ENCODE peak calls at places on chromosomes 11 and 22, in eight cellular contexts. A is fibroblast of lung; X is body of pancreas; U is heart left ventricle; K is CD8-positive, alpha-beta memory T cell; D is heart right ventricle; V is A549; J is A673. L is an unnamed sample.

GRCh38 chr11:9380773-9381172 is 3.7 kb upstream of the IPO7 start:
- DNase-seq in A (no peak), D (peak), J (no peak), K (no peak), X (no peak), U (peak), V (no peak), L (no peak)

GRCh38 chr11:126870021-126870420 is 130.5 kb downstream of the KIRREL3 start:
- DNase-seq in A (no peak), V (no peak), K (no peak), D (no peak), J (no peak), U (no peak), X (no peak), L (no peak)

GRCh38 chr22:26851125-26851524 is 193.7 kb downstream of the MIAT start:
- DNase-seq in X (no peak), D (no peak), U (no peak), V (no peak), J (no peak), K (no peak), A (no peak), L (no peak)

GRCh38 chr11:19025799-19026406 is 34.6 kb downstream of the MRGPRX2 start:
- DNase-seq in V (no peak), X (no peak), D (peak), J (no peak), K (no peak), U (peak), A (no peak), L (no peak)

GRCh38 chr22:49968313-49968830 is 7.8 kb downstream of the PIM3 start:
- DNase-seq in U (no peak), A (no peak), X (peak), J (no peak), D (no peak), K (no peak), V (no peak), L (peak)

GRCh38 chr11:2287102-2287501 is 14.6 kb downstream of the C11orf21 start:
- DNase-seq in V (no peak), K (no peak), D (peak), J (no peak), U (no peak), X (peak), A (no peak), L (no peak)

GRCh38 chr22:46390652-46391301 is 55.3 kb downstream of the TRMU start:
- DNase-seq in J (peak), V (no peak), A (peak), X (peak), D (peak), K (no peak), U (peak), L (peak)

GRCh38 chr11:27241316-27242122 is 121.5 kb downstream of the CCDC34 start:
- DNase-seq in X (no peak), U (no peak), D (no peak), K (no peak), J (peak), V (no peak), A (peak), L (no peak)

GRCh38 chr22:20256562-20257473 is 11.3 kb downstream of the RTN4R start:
- DNase-seq in V (no peak), K (no peak), U (no peak), A (no peak), J (no peak), D (no peak), X (no peak), L (no peak)

GRCh38 chr11:72208281-72208680 is 8.3 kb upstream of the FOLR2 start:
- DNase-seq in A (no peak), J (no peak), V (no peak), K (no peak), U (no peak), D (no peak), X (no peak), L (no peak)

GRCh38 chr11:19603771-19604170 is 108.9 kb upstream of the NAV2 start:
- DNase-seq in K (no peak), V (no peak), X (no peak), J (no peak), U (no peak), D (no peak), A (no peak), L (no peak)

GRCh38 chr11:4048340-4048739 is 46.3 kb upstream of the RRM1 start:
- DNase-seq in A (peak), X (no peak), K (no peak), V (no peak), J (no peak), D (no peak), U (no peak), L (no peak)

GRCh38 chr22:29994941-29995340 is 85.3 kb upstream of the HORMAD2 start:
- DNase-seq in K (no peak), D (no peak), J (no peak), V (no peak), U (no peak), X (no peak), A (peak), L (no peak)

GRCh38 chr11:9574806-9575530 is 1.5 kb downstream of the WEE1 start:
- DNase-seq in U (peak), J (peak), V (peak), A (peak), D (peak), X (peak), K (no peak), L (no peak)

GRCh38 chr22:38657248-38657909 is 941 bp downstream of the CBY1 start:
- DNase-seq in X (peak), U (no peak), V (peak), J (no peak), K (peak), D (no peak), A (peak), L (no peak)

GRCh38 chr11:130634981-130635473 is 186.6 kb downstream of the ADAMTS15 start:
- DNase-seq in J (no peak), X (no peak), D (no peak), A (peak), K (no peak), V (no peak), U (no peak), L (no peak)

GRCh38 chr11:95219599-95219998 is 11.4 kb downstream of the SESN3 start:
- DNase-seq in U (no peak), K (no peak), D (no peak), V (no peak), J (no peak), A (no peak), X (no peak), L (no peak)

GRCh38 chr22:38262051-38262795 is 10.6 kb downstream of the TMEM184B start:
- DNase-seq in U (peak), V (no peak), J (no peak), A (no peak), X (peak), D (no peak), K (peak), L (peak)

GRCh38 chr11:6568191-6568918 is 35.1 kb downstream of the RRP8 start:
- DNase-seq in D (peak), A (peak), X (peak), U (peak), V (no peak), K (no peak), J (peak), L (peak)

GRCh38 chr11:12377106-12377823 is at the start of gene PARVA:
- DNase-seq in U (peak), K (no peak), V (peak), J (peak), A (peak), X (peak), D (peak), L (no peak)

GRCh38 chr11:8203980-8204379 is 35.2 kb upstream of the RIC3 start:
- DNase-seq in A (no peak), V (no peak), J (no peak), U (no peak), D (no peak), X (no peak), K (no peak), L (no peak)

GRCh38 chr11:76802151-76802550 is 19.0 kb downstream of the TSKU start:
- DNase-seq in U (no peak), D (no peak), X (no peak), V (no peak), K (no peak), J (no peak), A (no peak), L (no peak)

GRCh38 chr11:102446606-102447005 is 6.0 kb downstream of the TMEM123 start:
- DNase-seq in X (no peak), D (no peak), U (no peak), K (no peak), J (no peak), V (peak), A (peak), L (no peak)

GRCh38 chr11:20488352-20488751 is 100.8 kb downstream of the PRMT3 start:
- DNase-seq in V (no peak), D (no peak), X (no peak), J (peak), K (no peak), U (no peak), A (no peak), L (no peak)

GRCh38 chr22:46522743-46523300 is 14.6 kb downstream of the CELSR1 start:
- DNase-seq in V (no peak), D (no peak), U (no peak), A (no peak), X (no peak), K (no peak), J (no peak), L (no peak)

GRCh38 chr22:47943729-47944700 is 1181.6 kb downstream of the TBC1D22A start:
- DNase-seq in A (no peak), K (no peak), J (no peak), D (no peak), X (no peak), U (no peak), V (no peak), L (no peak)

GRCh38 chr11:17415523-17416104 is 27.2 kb upstream of the KCNJ11 start:
- DNase-seq in X (no peak), V (no peak), U (no peak), J (no peak), D (peak), K (no peak), A (no peak), L (no peak)

GRCh38 chr22:48248901-48249455 is 1486.5 kb downstream of the TBC1D22A start:
- DNase-seq in K (no peak), U (no peak), V (no peak), X (no peak), A (no peak), D (no peak), J (peak), L (no peak)

GRCh38 chr11:119236891-119237290 is 30.8 kb downstream of the CBL start:
- DNase-seq in X (no peak), J (no peak), U (no peak), A (peak), K (no peak), V (no peak), D (no peak), L (no peak)

GRCh38 chr11:130314749-130315285 is at the start of gene ZBTB44:
- DNase-seq in A (peak), V (peak), U (peak), X (peak), K (peak), J (peak), D (peak), L (peak)

GRCh38 chr11:83000381-83000780 is 71.3 kb downstream of the RAB30 start:
- DNase-seq in D (no peak), J (no peak), U (no peak), A (no peak), K (no peak), V (no peak), X (no peak), L (no peak)

GRCh38 chr11:120884290-120885020 is 139.4 kb upstream of the TBCEL start:
- DNase-seq in D (no peak), X (no peak), K (no peak), A (no peak), V (no peak), J (no peak), U (peak), L (no peak)

GRCh38 chr11:119368121-119369034 is 13.1 kb downstream of the USP2 start:
- DNase-seq in D (peak), V (no peak), A (peak), X (peak), J (peak), K (no peak), U (peak), L (no peak)

GRCh38 chr11:126034026-126034822 is 28.4 kb downstream of the CDON start:
- DNase-seq in J (peak), U (no peak), X (no peak), A (no peak), V (no peak), D (peak), K (no peak), L (no peak)

GRCh38 chr22:20413217-20414058 is 19.5 kb downstream of the ZNF74 start:
- DNase-seq in D (no peak), J (no peak), X (no peak), K (no peak), U (no peak), V (no peak), A (no peak), L (no peak)

GRCh38 chr22:27718186-27719032 is 83.1 kb downstream of the MN1 start:
- DNase-seq in K (no peak), J (peak), A (peak), V (peak), D (peak), X (peak), U (peak), L (no peak)

GRCh38 chr22:30743257-30744020 is 48.8 kb downstream of the OSBP2 start:
- DNase-seq in V (no peak), J (no peak), U (no peak), X (no peak), K (no peak), D (no peak), A (no peak), L (no peak)

GRCh38 chr11:116835042-116835772 is 2.2 kb downstream of the APOA1 start:
- DNase-seq in U (no peak), X (no peak), D (no peak), A (no peak), J (no peak), K (no peak), V (no peak), L (no peak)
- H3K4me3 ChIP-seq in U (peak), X (no peak), D (peak), A (peak), J (peak), K (peak), V (peak), L (peak)

DNA sequence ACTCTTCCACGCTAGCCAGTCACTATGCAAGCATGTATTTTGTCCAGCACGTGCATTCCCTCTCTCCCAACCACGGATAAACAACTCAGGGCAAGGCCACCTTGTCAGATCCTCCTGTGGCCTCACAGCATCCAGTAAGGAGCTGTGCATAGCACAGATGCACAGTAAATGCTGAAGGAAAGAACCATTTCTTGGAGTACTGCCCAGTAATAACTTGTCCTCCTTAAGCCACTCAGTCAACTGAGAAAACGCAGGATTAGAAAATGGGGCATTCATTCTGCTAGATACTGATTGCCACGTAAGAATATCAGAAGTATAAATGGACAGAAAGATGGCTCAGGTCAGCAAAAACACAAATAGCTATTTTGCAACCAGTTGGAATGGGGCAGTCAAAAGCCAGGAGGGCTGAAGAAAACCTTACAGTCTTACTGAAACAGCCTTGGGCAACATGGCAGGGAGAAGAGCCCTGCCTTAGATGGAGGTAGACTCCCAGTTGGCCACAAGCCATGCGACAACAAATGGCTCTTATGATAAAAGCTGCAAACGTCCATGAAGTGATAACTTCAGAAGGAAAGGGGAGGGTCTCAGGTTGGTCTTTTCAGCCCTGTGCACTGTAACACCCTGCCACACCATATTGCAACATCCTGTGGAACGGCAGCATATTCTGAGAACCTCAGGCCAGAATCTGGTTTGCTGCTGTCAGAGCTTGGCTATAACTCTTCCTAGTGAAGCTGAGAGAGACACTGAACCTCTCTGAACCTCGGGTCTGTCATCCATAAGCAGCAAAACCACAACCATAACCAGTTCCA is 23.0 kb downstream of the PC start:
- DNase-seq in A (peak), K (no peak), U (no peak), D (no peak), J (no peak), X (no peak), V (no peak), L (no peak)
- H3K27ac ChIP-seq in A (no peak), K (no peak), U (no peak), D (no peak), J (no peak), X (no peak), V (peak), L (no peak)

DNA sequence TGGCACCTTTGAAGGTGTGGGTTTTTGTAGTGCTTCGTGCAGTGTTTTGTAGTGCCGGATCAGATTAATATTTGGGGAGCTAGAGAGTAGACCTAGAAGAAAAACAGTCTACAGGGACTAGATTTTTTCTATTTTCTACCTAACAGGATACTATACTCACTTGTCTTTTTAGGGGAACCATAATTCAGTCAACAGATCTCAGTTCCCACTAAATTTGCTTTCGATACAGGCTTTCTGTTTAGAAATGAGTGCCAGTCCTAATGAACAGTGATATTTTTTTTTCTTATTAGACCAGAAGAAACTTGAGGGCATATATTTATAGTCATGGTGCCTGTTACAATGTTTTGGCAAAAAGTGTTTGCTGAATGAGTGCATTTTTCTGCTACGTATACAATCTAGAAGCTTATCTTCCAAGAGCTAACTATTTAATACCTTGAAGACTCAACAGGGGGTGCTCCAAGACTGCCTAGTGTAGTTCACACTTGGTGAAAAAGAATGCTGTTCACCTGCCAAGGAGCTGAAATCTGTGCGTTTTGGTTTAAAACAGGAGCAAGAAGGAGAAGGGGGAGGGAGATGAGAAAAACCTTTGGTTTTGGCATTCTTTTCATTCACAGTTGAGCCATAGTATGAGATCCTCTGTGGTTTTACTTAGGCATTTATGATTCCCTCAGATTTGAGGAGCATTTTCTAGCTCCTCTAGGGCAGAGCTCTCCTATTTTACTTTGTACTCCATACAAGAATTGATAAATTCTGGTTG is 44.9 kb upstream of the VSTM5 start:
- DNase-seq in K (no peak), A (peak), D (peak), U (no peak), X (peak), J (peak), V (no peak), L (no peak)
- H3K4me3 ChIP-seq in K (no peak), A (no peak), D (no peak), U (no peak), X (no peak), J (no peak), V (no peak), L (no peak)

GRCh38 chr11:67482736-67483497 is at the start of gene AIP:
- DNase-seq in U (peak), D (peak), J (peak), X (peak), A (peak), V (peak), K (peak), L (peak)
- H3K27ac ChIP-seq in U (peak), D (peak), J (peak), X (peak), A (peak), V (peak), K (peak), L (peak)

DNA sequence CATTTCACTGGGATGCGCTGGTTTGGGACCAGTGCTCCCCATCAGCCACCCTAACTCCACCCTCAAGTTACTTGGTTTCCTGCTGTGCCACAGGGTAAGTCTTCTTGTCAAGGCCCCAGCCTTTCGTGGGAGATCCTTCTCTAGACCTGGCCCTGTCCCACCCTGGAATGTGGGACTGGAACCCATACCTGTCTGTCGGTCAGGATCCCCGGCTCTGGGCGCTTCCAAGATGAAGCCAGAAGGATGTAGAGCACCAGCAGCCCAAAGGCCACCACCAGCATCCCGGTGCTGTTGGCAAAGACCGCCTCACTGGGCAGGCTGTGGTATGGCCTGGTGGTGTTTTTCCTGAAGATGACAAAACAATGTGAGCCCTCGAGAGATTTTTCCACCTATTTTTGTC is 10.9 kb downstream of the CYB561A3 start:
- DNase-seq in K (no peak), V (no peak), D (no peak), A (no peak), J (no peak), U (no peak), X (no peak), L (no peak)
- H3K4me3 ChIP-seq in K (no peak), V (no peak), D (no peak), A (no peak), J (no peak), U (no peak), X (no peak), L (no peak)

GRCh38 chr22:31872209-31872608 is 72.1 kb upstream of the YWHAH start:
- DNase-seq in U (no peak), K (no peak), A (no peak), X (no peak), V (no peak), J (no peak), D (no peak), L (no peak)

GRCh38 chr22:31874821-31875220 is 69.5 kb upstream of the YWHAH start:
- DNase-seq in X (no peak), U (no peak), J (no peak), K (no peak), A (no peak), D (no peak), V (no peak), L (no peak)

GRCh38 chr22:31870890-31871289 is 73.4 kb upstream of the YWHAH start:
- DNase-seq in U (no peak), X (no peak), J (no peak), A (peak), D (no peak), K (no peak), V (peak), L (no peak)

GRCh38 chr22:31867386-31868153 is 76.8 kb upstream of the YWHAH start:
- DNase-seq in D (no peak), V (no peak), U (no peak), A (no peak), J (no peak), K (no peak), X (no peak), L (no peak)

GRCh38 chr22:31871475-31871874 is 72.9 kb upstream of the YWHAH start:
- DNase-seq in A (no peak), X (no peak), U (no peak), J (no peak), K (no peak), V (no peak), D (no peak), L (no peak)
- H3K27ac ChIP-seq in A (no peak), X (no peak), U (no peak), J (no peak), K (no peak), V (no peak), D (no peak), L (peak)

DNA sequence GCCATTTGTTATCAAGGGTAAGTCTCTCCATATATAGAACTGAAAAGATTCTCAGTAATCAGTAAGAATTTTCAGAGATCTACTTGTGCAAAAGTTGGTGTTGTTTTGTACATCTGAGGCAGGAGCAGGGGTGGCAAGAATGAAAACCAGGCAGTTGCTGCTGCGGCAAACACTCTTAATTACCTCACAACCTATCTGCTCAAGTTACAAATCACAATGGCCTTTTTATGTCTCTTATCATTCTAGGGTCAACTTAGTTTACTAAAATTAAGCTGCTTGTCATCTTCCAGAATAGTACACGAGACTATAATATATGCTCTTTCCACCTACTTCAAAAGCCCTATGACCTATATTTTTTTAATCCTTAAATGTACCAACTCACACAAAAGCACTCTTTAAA is 14.3 kb upstream of the FSHB start:
- DNase-seq in K (no peak), A (no peak), U (no peak), J (no peak), X (no peak), D (no peak), V (no peak), L (no peak)
- H3K4me3 ChIP-seq in K (no peak), A (no peak), U (no peak), J (no peak), X (no peak), D (no peak), V (no peak), L (no peak)

L was measured in dorsolateral prefrontal cortex.